ENCODE peak calls at places on chromosomes 13 and 19, in six cellular contexts. Y is GM12878, V is A549, C is H1, J is K562, F is HepG2. B is an unnamed sample.

GRCh38 chr13:46171739-46172138 is 10.2 kb downstream of the LCP1 start:
- DNase-seq in V (no peak), C (no peak), J (no peak), Y (no peak), F (no peak), B (no peak)

GRCh38 chr19:4267101-4267900 is 11.8 kb upstream of the SHD start:
- DNase-seq in V (peak), C (peak), Y (no peak), J (peak), F (peak), B (peak)

GRCh38 chr19:5585461-5586299 is 17.9 kb upstream of the TINCR start:
- DNase-seq in F (no peak), Y (no peak), J (peak), V (no peak), C (no peak), B (peak)

GRCh38 chr13:38703255-38703654 is 16.4 kb downstream of the FREM2 start:
- DNase-seq in J (no peak), C (no peak), V (no peak), F (no peak), Y (no peak), B (no peak)

GRCh38 chr13:110546933-110547332 is 14.6 kb downstream of the RAB20 start:
- DNase-seq in J (no peak), V (peak), Y (no peak), C (no peak), F (peak), B (no peak)

GRCh38 chr19:47475460-47475859 is 3.8 kb upstream of the SLC8A2 start:
- DNase-seq in Y (no peak), C (no peak), J (no peak), V (no peak), F (no peak), B (no peak)

GRCh38 chr13:39888865-39889810 is 233.7 kb downstream of the COG6 start:
- DNase-seq in C (no peak), Y (no peak), J (no peak), V (no peak), F (no peak), B (no peak)

GRCh38 chr19:44847144-44848035 is 1.3 kb downstream of the NECTIN2 start:
- DNase-seq in V (peak), C (no peak), Y (no peak), J (peak), F (peak), B (peak)

GRCh38 chr19:7515471-7516226 is at the start of gene ZNF358:
- DNase-seq in C (no peak), Y (no peak), V (peak), F (peak), J (peak), B (peak)

GRCh38 chr19:8635422-8635821 is 5.0 kb downstream of the NFILZ start:
- DNase-seq in F (no peak), C (no peak), J (peak), Y (no peak), V (peak), B (no peak)
- TF ChIP-seq CHD2 in F (no peak), C (no peak), J (no peak), Y (no peak), V (no peak), B (no peak)

GRCh38 chr13:93502987-93503386 is 276.4 kb downstream of the GPC6 start:
- DNase-seq in F (no peak), V (no peak), J (no peak), C (no peak), Y (no peak), B (no peak)

GRCh38 chr13:93502071-93502470 is 275.5 kb downstream of the GPC6 start:
- DNase-seq in J (no peak), C (no peak), F (no peak), V (no peak), Y (no peak), B (no peak)

GRCh38 chr13:93496985-93497673 is 270.5 kb downstream of the GPC6 start:
- DNase-seq in F (no peak), J (no peak), C (no peak), V (no peak), Y (no peak), B (peak)
- TF ChIP-seq CHD2 in F (no peak), J (no peak), C (no peak), V (no peak), Y (no peak), B (peak)

DNA sequence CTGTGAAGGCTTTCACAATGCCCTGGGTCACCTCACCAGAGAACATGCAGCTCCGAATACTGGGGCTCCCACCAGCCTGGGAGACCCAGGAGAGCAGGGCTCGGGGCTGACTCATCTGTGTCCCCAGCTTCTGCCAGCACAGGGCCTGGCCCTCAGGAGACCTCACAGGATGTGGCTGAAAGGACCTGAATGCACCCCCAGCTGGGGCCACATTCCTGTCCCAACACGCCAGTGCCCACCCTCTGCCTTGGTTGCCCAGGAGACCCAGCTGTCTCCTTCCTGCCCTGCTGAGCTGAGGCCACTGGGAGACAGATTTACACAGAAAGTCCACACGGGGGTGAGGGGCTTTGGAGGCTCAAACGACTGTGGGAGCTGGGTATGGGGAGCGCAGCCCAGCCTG is 11.9 kb downstream of the BCAT2 start:
- DNase-seq in C (peak), J (no peak), V (no peak), Y (peak), F (no peak), B (peak)
- TF ChIP-seq CHD2 in C (no peak), J (no peak), V (no peak), Y (no peak), F (no peak), B (no peak)

GRCh38 chr19:18385675-18386542 is at the start of gene GDF15:
- DNase-seq in J (peak), V (peak), C (no peak), Y (no peak), F (peak), B (peak)

GRCh38 chr19:18389095-18389735 is 3.3 kb downstream of the GDF15 start:
- DNase-seq in J (peak), V (no peak), C (no peak), F (no peak), Y (no peak), B (no peak)

GRCh38 chr19:18386543-18387251 is 739 bp downstream of the GDF15 start:
- DNase-seq in F (no peak), C (no peak), J (peak), Y (no peak), V (peak), B (no peak)

GRCh38 chr19:18388328-18389094 is 2.6 kb downstream of the GDF15 start:
- DNase-seq in Y (peak), V (peak), F (peak), J (peak), C (no peak), B (peak)

DNA sequence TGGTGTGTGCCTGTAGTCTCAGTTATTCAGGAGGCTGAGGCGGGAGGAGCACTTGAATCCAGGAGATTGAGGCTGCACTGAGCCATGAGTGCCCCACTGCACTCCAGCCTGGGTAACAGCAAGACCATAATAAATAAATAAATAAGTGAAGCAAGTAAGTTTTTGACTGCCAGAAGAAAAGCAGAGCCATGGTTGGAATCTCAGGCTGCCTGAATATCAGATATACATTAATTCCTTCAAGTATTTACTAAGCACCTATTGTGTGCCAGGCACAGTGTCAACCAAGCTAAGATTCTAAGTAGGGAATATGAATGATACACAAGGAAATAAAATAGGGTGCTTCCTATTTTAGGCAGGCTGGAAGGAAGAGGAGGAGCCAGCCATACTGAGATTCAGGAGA is 1.4 kb downstream of the GDF15 start:
- DNase-seq in J (peak), V (no peak), Y (no peak), F (no peak), C (no peak), B (no peak)
- TF ChIP-seq CHD2 in J (no peak), V (no peak), Y (no peak), F (no peak), C (no peak), B (no peak)

DNA sequence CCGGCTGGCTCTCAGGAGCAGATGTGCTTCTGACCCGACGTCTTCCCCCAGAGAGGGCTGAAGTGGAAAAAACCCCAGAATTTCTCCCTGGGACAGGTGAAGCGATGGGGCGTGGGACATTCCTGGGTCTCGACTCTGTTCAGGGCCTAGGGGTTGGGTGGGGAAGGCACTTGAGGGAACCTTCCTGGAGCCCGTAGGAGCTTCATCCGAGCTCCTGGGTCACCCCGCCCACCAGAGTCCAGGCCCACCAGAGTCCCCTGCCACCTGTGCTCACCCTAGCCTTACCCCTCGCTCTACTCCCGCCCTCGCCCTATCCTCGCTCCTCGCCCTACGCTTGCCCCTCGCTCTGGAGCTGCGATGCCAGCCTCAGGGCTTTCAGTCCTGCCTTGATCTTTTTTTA is 23.2 kb downstream of the EPN1 start:
- DNase-seq in C (no peak), J (no peak), F (no peak), Y (no peak), V (no peak), B (no peak)
- TF ChIP-seq CHD2 in C (no peak), J (no peak), F (no peak), Y (no peak), V (no peak), B (no peak)

DNA sequence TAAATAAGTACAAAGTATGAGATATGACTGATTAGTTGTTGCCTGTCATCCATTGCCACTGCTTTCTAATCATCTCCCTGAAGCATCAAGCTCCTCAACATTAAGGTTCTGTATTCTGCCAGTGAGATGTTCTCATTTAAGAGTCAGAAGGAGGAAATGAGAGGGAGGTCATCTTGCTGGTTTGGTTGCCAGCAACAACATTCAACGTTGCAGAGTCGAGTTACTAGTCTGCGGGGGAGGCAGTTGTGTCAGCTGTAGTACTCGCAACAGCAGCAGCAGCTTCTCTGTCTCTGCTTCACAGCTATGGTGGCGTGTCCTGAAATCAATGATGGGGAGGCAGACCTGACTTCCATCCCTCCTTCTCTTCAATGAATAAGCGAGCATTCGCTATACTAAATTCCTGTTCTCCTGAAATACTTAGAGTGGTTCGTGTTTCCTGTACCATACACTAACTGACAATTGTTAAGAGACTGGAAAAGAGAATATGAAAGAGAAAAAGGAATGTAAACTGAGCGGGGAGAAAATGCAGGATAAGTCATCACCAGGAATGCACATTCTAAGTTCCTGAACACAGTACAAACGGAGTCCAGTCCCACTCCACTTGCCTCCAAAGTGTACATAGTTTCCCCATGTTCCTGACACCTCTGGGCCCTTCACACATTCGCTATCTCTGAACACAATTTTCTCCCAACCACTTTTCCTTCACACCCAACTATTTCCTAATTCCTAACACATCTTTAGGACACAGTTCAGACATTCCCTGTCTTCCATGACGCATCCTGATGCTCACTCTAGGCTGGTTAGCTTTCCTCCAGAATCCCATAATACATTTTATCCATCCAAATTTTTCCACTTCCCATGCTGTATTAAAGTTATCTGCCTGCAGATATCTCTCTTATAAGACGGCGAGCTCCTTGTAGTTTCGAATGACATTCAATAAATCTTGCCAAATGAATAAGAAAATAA is 263.0 kb downstream of the KLF12 start:
- DNase-seq in C (no peak), V (no peak), F (no peak), J (no peak), Y (no peak), B (no peak)
- TF ChIP-seq CHD2 in C (no peak), V (no peak), F (no peak), J (no peak), Y (no peak), B (no peak)

GRCh38 chr19:49884109-49884508 is 6.6 kb downstream of the TBC1D17 start:
- DNase-seq in J (no peak), Y (no peak), C (no peak), V (no peak), F (no peak), B (no peak)

GRCh38 chr19:49887037-49887652 is 9.5 kb downstream of the IL4I1 start:
- DNase-seq in J (no peak), V (no peak), Y (no peak), F (no peak), C (no peak), B (no peak)

GRCh38 chr19:49883094-49883493 is 5.6 kb downstream of the TBC1D17 start:
- DNase-seq in V (no peak), J (no peak), C (no peak), F (no peak), Y (no peak), B (no peak)

GRCh38 chr19:49882643-49883042 is 5.1 kb downstream of the TBC1D17 start:
- DNase-seq in C (no peak), V (no peak), F (no peak), Y (no peak), J (no peak), B (no peak)

GRCh38 chr19:49884760-49885159 is 7.3 kb downstream of the TBC1D17 start:
- DNase-seq in V (no peak), F (no peak), J (no peak), Y (no peak), C (no peak), B (no peak)
- TF ChIP-seq CHD2 in V (no peak), F (no peak), J (no peak), Y (no peak), C (no peak), B (no peak)